ENCODE peak calls at places on chromosomes 2 and 18, in seven cellular contexts. One of them, this sample, is unnamed.

GRCh38 chr2:85783796-85784195 is 30.0 kb downstream of the ATOH8 start:
- DNase-seq in HepG2: no peak
- DNase-seq in GM12891: no peak
- DNase-seq in SK-N-SH: no peak
- DNase-seq in GM12878: no peak
- DNase-seq in H1: no peak
- DNase-seq in K562: peak; percentile 45
- DNase-seq in this sample: no peak

GRCh38 chr2:196334710-196335109 is 163.3 kb upstream of the STK17B start:
- DNase-seq in HepG2: no peak
- DNase-seq in GM12891: no peak
- DNase-seq in SK-N-SH: no peak
- DNase-seq in GM12878: no peak
- DNase-seq in H1: no peak
- DNase-seq in K562: no peak
- DNase-seq in this sample: no peak

GRCh38 chr2:61834893-61835292 is 19.0 kb downstream of the FAM161A start:
- DNase-seq in HepG2: no peak
- DNase-seq in GM12891: no peak
- DNase-seq in SK-N-SH: no peak
- DNase-seq in GM12878: no peak
- DNase-seq in H1: no peak
- DNase-seq in K562: no peak
- DNase-seq in this sample: no peak

GRCh38 chr2:80489718-80490117 is 185.2 kb upstream of the LRRTM1 start:
- DNase-seq in HepG2: no peak
- DNase-seq in GM12891: no peak
- DNase-seq in SK-N-SH: no peak
- DNase-seq in GM12878: no peak
- DNase-seq in H1: no peak
- DNase-seq in K562: no peak
- DNase-seq in this sample: no peak

GRCh38 chr18:63273170-63273925 is 46.2 kb downstream of the BCL2 start:
- DNase-seq in HepG2: no peak
- DNase-seq in GM12891: no peak
- DNase-seq in SK-N-SH: peak; percentile 27
- DNase-seq in GM12878: no peak
- DNase-seq in H1: no peak
- DNase-seq in K562: no peak
- DNase-seq in this sample: no peak

GRCh38 chr2:223166975-223167650 is 115.1 kb downstream of the KCNE4 start:
- DNase-seq in HepG2: no peak
- DNase-seq in GM12891: no peak
- DNase-seq in SK-N-SH: no peak
- DNase-seq in GM12878: peak; percentile 40
- DNase-seq in H1: no peak
- DNase-seq in K562: no peak
- DNase-seq in this sample: no peak

GRCh38 chr2:74560591-74560990 is 6.1 kb downstream of the DOK1 start:
- DNase-seq in HepG2: no peak
- DNase-seq in GM12891: no peak
- DNase-seq in SK-N-SH: no peak
- DNase-seq in GM12878: no peak
- DNase-seq in H1: no peak
- DNase-seq in K562: no peak
- DNase-seq in this sample: no peak

GRCh38 chr18:42413870-42414269 is 458.8 kb downstream of the PIK3C3 start:
- DNase-seq in HepG2: no peak
- DNase-seq in GM12891: no peak
- DNase-seq in SK-N-SH: no peak
- DNase-seq in GM12878: no peak
- DNase-seq in H1: no peak
- DNase-seq in K562: no peak
- DNase-seq in this sample: no peak

GRCh38 chr2:186308347-186308746 is 177.7 kb upstream of the ZC3H15 start:
- DNase-seq in HepG2: peak; percentile 88
- DNase-seq in GM12891: no peak
- DNase-seq in SK-N-SH: no peak
- DNase-seq in GM12878: no peak
- DNase-seq in H1: no peak
- DNase-seq in K562: no peak
- DNase-seq in this sample: no peak

GRCh38 chr2:119234021-119235019 is 10.7 kb downstream of the STEAP3 start:
- DNase-seq in HepG2: peak; percentile 50
- DNase-seq in GM12891: no peak
- DNase-seq in SK-N-SH: peak; percentile 49
- DNase-seq in GM12878: no peak
- DNase-seq in H1: no peak
- DNase-seq in K562: peak; percentile 38
- DNase-seq in this sample: no peak

GRCh38 chr2:239328306-239329191 is 72.3 kb downstream of the HDAC4 start:
- DNase-seq in HepG2: no peak
- DNase-seq in GM12891: no peak
- DNase-seq in SK-N-SH: peak; percentile 83
- DNase-seq in GM12878: no peak
- DNase-seq in H1: no peak
- DNase-seq in K562: no peak
- DNase-seq in this sample: no peak

GRCh38 chr2:72665448-72665847 is 160.4 kb downstream of the EXOC6B start:
- DNase-seq in HepG2: no peak
- DNase-seq in GM12891: no peak
- DNase-seq in SK-N-SH: no peak
- DNase-seq in GM12878: no peak
- DNase-seq in H1: no peak
- DNase-seq in K562: no peak
- DNase-seq in this sample: no peak
- TF ChIP-seq TAF1 in HepG2: no peak
- TF ChIP-seq TAF1 in GM12891: no peak
- TF ChIP-seq TAF1 in SK-N-SH: no peak
- TF ChIP-seq TAF1 in GM12878: no peak
- TF ChIP-seq TAF1 in H1: no peak
- TF ChIP-seq TAF1 in K562: no peak
- TF ChIP-seq TAF1 in this sample: no peak

GRCh38 chr2:144254342-144255235 is 265.3 kb downstream of the ZEB2 start:
- DNase-seq in HepG2: peak; percentile 67
- DNase-seq in GM12891: no peak
- DNase-seq in SK-N-SH: no peak
- DNase-seq in GM12878: no peak
- DNase-seq in H1: no peak
- DNase-seq in K562: no peak
- DNase-seq in this sample: no peak

GRCh38 chr2:144258154-144258553 is 261.8 kb downstream of the ZEB2 start:
- DNase-seq in HepG2: no peak
- DNase-seq in GM12891: no peak
- DNase-seq in SK-N-SH: no peak
- DNase-seq in GM12878: no peak
- DNase-seq in H1: no peak
- DNase-seq in K562: no peak
- DNase-seq in this sample: no peak

GRCh38 chr2:144259332-144259731 is 260.6 kb downstream of the ZEB2 start:
- DNase-seq in HepG2: no peak
- DNase-seq in GM12891: no peak
- DNase-seq in SK-N-SH: no peak
- DNase-seq in GM12878: no peak
- DNase-seq in H1: no peak
- DNase-seq in K562: no peak
- DNase-seq in this sample: no peak

GRCh38 chr2:144253743-144254142 is 266.2 kb downstream of the ZEB2 start:
- DNase-seq in HepG2: no peak
- DNase-seq in GM12891: no peak
- DNase-seq in SK-N-SH: no peak
- DNase-seq in GM12878: no peak
- DNase-seq in H1: no peak
- DNase-seq in K562: no peak
- DNase-seq in this sample: no peak

GRCh38 chr2:144256996-144257707 is 262.8 kb downstream of the ZEB2 start:
- DNase-seq in HepG2: no peak
- DNase-seq in GM12891: no peak
- DNase-seq in SK-N-SH: no peak
- DNase-seq in GM12878: no peak
- DNase-seq in H1: no peak
- DNase-seq in K562: no peak
- DNase-seq in this sample: no peak
- TF ChIP-seq TAF1 in HepG2: no peak
- TF ChIP-seq TAF1 in GM12891: no peak
- TF ChIP-seq TAF1 in SK-N-SH: no peak
- TF ChIP-seq TAF1 in GM12878: no peak
- TF ChIP-seq TAF1 in H1: no peak
- TF ChIP-seq TAF1 in K562: no peak
- TF ChIP-seq TAF1 in this sample: no peak

DNA sequence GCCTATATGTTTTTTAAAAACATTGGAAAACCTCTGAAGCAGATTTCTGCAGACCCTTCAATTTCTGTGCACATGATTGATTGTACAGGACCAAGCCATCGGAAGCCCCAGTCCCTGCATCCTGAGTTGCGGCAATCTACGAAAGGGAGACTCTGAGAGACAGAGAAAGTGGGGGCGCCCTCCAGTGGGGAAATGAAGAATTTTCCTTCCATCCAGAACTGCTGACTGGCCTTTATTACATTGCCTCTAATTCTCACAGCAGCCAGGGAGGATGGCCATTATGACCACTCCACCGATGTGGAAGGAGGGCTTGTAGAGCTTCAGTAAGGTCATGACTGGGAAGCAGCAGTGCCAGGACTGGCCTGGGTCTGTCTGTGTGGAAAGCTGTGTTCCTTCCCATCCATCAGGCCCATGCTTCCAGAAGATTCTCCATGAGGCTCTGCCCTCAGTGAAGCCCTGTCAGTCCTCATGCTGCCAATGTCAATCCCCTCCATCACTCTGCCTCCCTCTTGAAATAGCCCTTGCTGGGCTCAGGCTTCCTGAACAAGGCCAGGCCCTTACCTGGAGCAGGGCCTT is 20.0 kb upstream of the RESP18 start:
- DNase-seq in HepG2: peak; percentile 55
- DNase-seq in GM12891: peak; percentile 47
- DNase-seq in SK-N-SH: peak; percentile 79
- DNase-seq in GM12878: no peak
- DNase-seq in H1: peak; percentile 43
- DNase-seq in K562: peak; percentile 59
- DNase-seq in this sample: no peak
- TF ChIP-seq TAF1 in HepG2: no peak
- TF ChIP-seq TAF1 in GM12891: no peak
- TF ChIP-seq TAF1 in SK-N-SH: no peak
- TF ChIP-seq TAF1 in GM12878: no peak
- TF ChIP-seq TAF1 in H1: no peak
- TF ChIP-seq TAF1 in K562: no peak
- TF ChIP-seq TAF1 in this sample: no peak

GRCh38 chr2:149087751-149088150 is 49.3 kb downstream of the LYPD6B start:
- DNase-seq in HepG2: no peak
- DNase-seq in GM12891: no peak
- DNase-seq in SK-N-SH: no peak
- DNase-seq in GM12878: no peak
- DNase-seq in H1: no peak
- DNase-seq in K562: no peak
- DNase-seq in this sample: no peak
- TF ChIP-seq TAF1 in HepG2: no peak
- TF ChIP-seq TAF1 in GM12891: no peak
- TF ChIP-seq TAF1 in SK-N-SH: no peak
- TF ChIP-seq TAF1 in GM12878: no peak
- TF ChIP-seq TAF1 in H1: no peak
- TF ChIP-seq TAF1 in K562: no peak
- TF ChIP-seq TAF1 in this sample: no peak

DNA sequence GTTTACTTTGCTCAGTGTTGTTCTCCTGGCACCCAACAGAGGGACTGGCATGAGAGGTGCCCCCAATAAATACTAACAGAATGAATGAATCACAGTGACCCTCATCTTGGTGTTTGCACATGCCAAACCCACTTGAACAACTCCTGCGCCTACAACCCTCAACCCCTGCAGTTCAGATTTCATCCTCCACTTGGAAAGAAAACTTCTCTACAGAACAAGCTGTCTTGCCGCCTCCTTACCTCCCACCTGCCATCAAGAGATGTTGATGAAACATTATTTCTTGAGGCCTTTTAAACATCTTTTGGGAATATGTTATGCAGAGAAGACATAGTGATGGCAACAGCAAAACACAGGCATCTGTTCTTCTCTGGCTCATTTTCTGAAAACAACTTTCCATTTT is 216.0 kb upstream of the SH3BP4 start:
- DNase-seq in HepG2: no peak
- DNase-seq in GM12891: no peak
- DNase-seq in SK-N-SH: no peak
- DNase-seq in GM12878: no peak
- DNase-seq in H1: no peak
- DNase-seq in K562: no peak
- DNase-seq in this sample: no peak
- TF ChIP-seq TAF1 in HepG2: no peak
- TF ChIP-seq TAF1 in GM12891: no peak
- TF ChIP-seq TAF1 in SK-N-SH: no peak
- TF ChIP-seq TAF1 in GM12878: no peak
- TF ChIP-seq TAF1 in H1: no peak
- TF ChIP-seq TAF1 in K562: no peak
- TF ChIP-seq TAF1 in this sample: no peak

This sample was measured in GM12892.